ENCODE peak calls at places on chromosomes 5 and 9, in nine cellular contexts. Q is T follicular helper cell; L is CD4-positive, alpha-beta T cell; K is Peyer's patch; W is cardiac fibroblast; Y is caudate nucleus; U is AG04450; R is ELF-1; X is ecto neural progenitor cell. T is an unnamed sample.

GRCh38 chr9:113541019-113541900 is 77.7 kb downstream of the RGS3 start:
- DNase-seq in L (no peak), W (peak; percentile 63), U (no peak), X (peak; percentile 86), Y (peak; percentile 59), K (peak; percentile 46), Q (no peak), R (peak; percentile 94), T (peak; percentile 91)

GRCh38 chr9:13550519-13550918 is 271.0 kb upstream of the MPDZ start:
- DNase-seq in W (no peak), R (no peak), L (no peak), Y (no peak), Q (no peak), K (no peak), U (no peak), X (no peak), T (no peak)

GRCh38 chr9:137740311-137740710 is 121.5 kb downstream of the EHMT1 start:
- DNase-seq in Y (no peak), X (no peak), W (peak; percentile 71), R (peak; percentile 50), L (no peak), Q (no peak), U (peak; percentile 18), K (peak; percentile 44), T (no peak)

GRCh38 chr5:75358117-75358516 is 21.1 kb downstream of the HMGCR start:
- DNase-seq in U (no peak), Y (no peak), X (no peak), L (no peak), K (no peak), R (no peak), W (no peak), Q (no peak), T (no peak)

GRCh38 chr9:126156898-126157297 is 169.7 kb upstream of the MVB12B start:
- DNase-seq in Y (no peak), X (no peak), W (no peak), R (no peak), Q (no peak), U (no peak), L (no peak), K (no peak), T (no peak)

GRCh38 chr9:137314561-137315560 is 12.8 kb upstream of the NRARP start:
- DNase-seq in R (no peak), K (peak; percentile 46), X (peak; percentile 58), W (no peak), Q (no peak), Y (no peak), L (no peak), U (no peak), T (peak; percentile 52)

GRCh38 chr9:114112778-114113585 is 13.9 kb upstream of the KIF12 start:
- DNase-seq in K (peak; percentile 86), L (no peak), Q (no peak), R (no peak), X (no peak), Y (no peak), U (peak; percentile 29), W (peak; percentile 76), T (no peak)

GRCh38 chr5:36337592-36337991 is 35.9 kb upstream of the RANBP3L start:
- DNase-seq in W (no peak), Y (no peak), K (no peak), L (no peak), Q (no peak), U (no peak), R (no peak), X (no peak), T (no peak)

GRCh38 chr9:19754921-19755320 is 33.9 kb downstream of the SLC24A2 start:
- DNase-seq in Q (no peak), X (no peak), W (no peak), U (no peak), R (no peak), Y (no peak), K (no peak), L (no peak), T (no peak)

GRCh38 chr5:173326501-173326960 is 1.7 kb downstream of the STC2 start:
- DNase-seq in X (no peak), R (no peak), K (no peak), W (peak; percentile 78), Q (no peak), L (no peak), Y (no peak), U (peak; percentile 72), T (no peak)

GRCh38 chr9:79470957-79471356 is 100.8 kb upstream of the TLE4 start:
- DNase-seq in R (peak; percentile 8), W (no peak), U (no peak), K (no peak), Y (no peak), L (no peak), Q (no peak), X (no peak), T (peak; percentile 54)

GRCh38 chr9:13487936-13488335 is 208.4 kb upstream of the MPDZ start:
- DNase-seq in X (no peak), K (no peak), W (no peak), R (no peak), Y (no peak), Q (no peak), U (no peak), L (no peak), T (no peak)

GRCh38 chr5:164735334-164735733 is 1229.9 kb downstream of the MAT2B start:
- DNase-seq in Y (no peak), L (no peak), U (no peak), X (no peak), W (no peak), R (no peak), K (no peak), Q (no peak), T (no peak)

GRCh38 chr5:111697881-111698757 is 58.9 kb downstream of the NREP start:
- DNase-seq in L (no peak), Y (no peak), K (no peak), W (peak; percentile 35), U (no peak), R (peak; percentile 47), Q (no peak), X (no peak), T (peak; percentile 63)

GRCh38 chr5:1999794-2000193 is 117.1 kb upstream of the IRX4 start:
- DNase-seq in L (no peak), Y (no peak), W (no peak), X (no peak), K (no peak), U (no peak), R (no peak), Q (no peak), T (no peak)

GRCh38 chr5:150175536-150175935 is 9.0 kb downstream of the CDX1 start:
- DNase-seq in R (peak; percentile 78), Y (no peak), W (peak; percentile 61), Q (no peak), U (no peak), K (no peak), L (no peak), X (peak; percentile 67), T (peak; percentile 81)

GRCh38 chr9:137448569-137448962 is 7.4 kb upstream of the ENTPD8 start:
- DNase-seq in X (no peak), L (no peak), R (no peak), K (no peak), U (no peak), W (no peak), Q (no peak), Y (no peak), T (no peak)

GRCh38 chr9:131394464-131395026 is 659 bp downstream of the PRRC2B start:
- DNase-seq in R (no peak), Q (no peak), W (peak; percentile 52), K (peak; percentile 73), U (no peak), L (peak; percentile 36), X (peak; percentile 69), Y (no peak), T (peak; percentile 61)

GRCh38 chr5:142244440-142244839 is 80.4 kb downstream of the SPRY4 start:
- DNase-seq in K (no peak), Q (no peak), R (no peak), W (no peak), Y (no peak), L (no peak), U (no peak), X (no peak), T (no peak)

GRCh38 chr9:79639354-79639753 is 67.6 kb downstream of the TLE4 start:
- DNase-seq in W (no peak), Y (no peak), X (no peak), R (no peak), K (no peak), L (no peak), Q (no peak), U (no peak), T (no peak)

GRCh38 chr9:136700959-136701664 is 11.3 kb upstream of the DIPK1B start:
- DNase-seq in R (no peak), U (no peak), X (no peak), Y (no peak), L (peak; percentile 14), Q (peak; percentile 28), W (no peak), K (peak; percentile 72), T (no peak)

GRCh38 chr5:147427784-147428401 is 82.0 kb downstream of the DPYSL3 start:
- DNase-seq in K (no peak), L (no peak), W (peak; percentile 72), X (no peak), R (no peak), Y (no peak), Q (no peak), U (no peak), T (no peak)

GRCh38 chr5:131462479-131462878 is 172.6 kb downstream of the RAPGEF6 start:
- DNase-seq in U (no peak), K (no peak), Y (no peak), Q (no peak), X (no peak), L (no peak), W (no peak), R (no peak), T (no peak)

GRCh38 chr5:82334085-82334680 is 56.0 kb upstream of the RPS23 start:
- DNase-seq in R (no peak), W (peak; percentile 43), X (no peak), L (no peak), K (no peak), Q (no peak), Y (no peak), U (no peak), T (no peak)

GRCh38 chr9:128091144-128091543 is 23.1 kb downstream of the SLC25A25 start:
- DNase-seq in Y (peak; percentile 89), U (peak; percentile 85), K (no peak), X (no peak), Q (no peak), W (peak; percentile 94), L (no peak), R (no peak), T (no peak)

GRCh38 chr5:168683247-168683926 is 104.2 kb upstream of the PANK3 start:
- DNase-seq in K (no peak), W (peak; percentile 22), X (no peak), R (no peak), L (peak; percentile 28), Q (no peak), U (no peak), Y (peak; percentile 19), T (no peak)

GRCh38 chr5:135559342-135559741 is 19.4 kb downstream of the CXCL14 start:
- DNase-seq in L (no peak), U (no peak), X (no peak), R (peak; percentile 49), Q (no peak), W (no peak), Y (no peak), K (no peak), T (no peak)

GRCh38 chr9:38004809-38005560 is 64.0 kb downstream of the SHB start:
- DNase-seq in Y (no peak), U (no peak), K (no peak), L (no peak), R (no peak), Q (no peak), W (no peak), X (no peak), T (no peak)

GRCh38 chr9:15509931-15510788 is 610 bp downstream of the PSIP1 start:
- DNase-seq in W (peak; percentile 32), K (peak; percentile 62), X (peak; percentile 73), R (peak; percentile 54), Q (peak; percentile 50), Y (peak; percentile 63), L (peak; percentile 48), U (no peak), T (peak; percentile 70)

GRCh38 chr9:137178201-137178938 is 6.5 kb upstream of the TMEM210 start:
- DNase-seq in U (no peak), Y (no peak), R (no peak), Q (no peak), K (no peak), X (no peak), W (no peak), L (no peak), T (peak; percentile 70)

GRCh38 chr9:95722141-95722540 is 153.3 kb upstream of the ERCC6L2 start:
- DNase-seq in W (no peak), R (no peak), Y (no peak), X (no peak), Q (no peak), U (no peak), L (no peak), K (no peak), T (no peak)